ENCODE peak calls at places on chromosomes 5 and 9, in four cellular contexts. B is lung, Z is fibroblast of pulmonary artery, F is ovary. H is an unnamed sample.

GRCh38 chr9:5178126-5178805 is 7.2 kb downstream of the INSL6 start:
- DNase-seq in Z (no peak), F (no peak), B (no peak), H (no peak)

GRCh38 chr5:52725065-52725746 is 62.5 kb upstream of the ITGA1 start:
- DNase-seq in Z (peak), B (peak), F (no peak), H (no peak)

GRCh38 chr9:101586651-101587050 is 8.1 kb downstream of the PPP3R2 start:
- DNase-seq in Z (no peak), B (no peak), F (no peak), H (no peak)

GRCh38 chr5:56211298-56211865 is 21.7 kb downstream of the ANKRD55 start:
- DNase-seq in B (peak), Z (peak), F (no peak), H (no peak)

GRCh38 chr9:12753931-12754330 is 20.9 kb upstream of the LURAP1L start:
- DNase-seq in F (no peak), B (no peak), Z (no peak), H (no peak)

GRCh38 chr9:129891519-129891918 is 56.3 kb downstream of the USP20 start:
- DNase-seq in Z (no peak), F (no peak), B (no peak), H (no peak)

GRCh38 chr5:175887463-175887862 is 16.1 kb downstream of the CPLX2 start:
- DNase-seq in B (no peak), F (no peak), Z (no peak), H (no peak)

GRCh38 chr9:71001780-71002386 is 119.5 kb downstream of the TRPM3 start:
- DNase-seq in F (no peak), Z (peak), B (peak), H (no peak)

GRCh38 chr5:14458414-14458813 is 123.2 kb upstream of the OTULINL start:
- DNase-seq in Z (no peak), B (no peak), F (no peak), H (no peak)

GRCh38 chr5:62256161-62257017 is 49.6 kb upstream of the KIF2A start:
- DNase-seq in B (no peak), F (no peak), Z (peak), H (no peak)

GRCh38 chr5:80034962-80035821 is at the start of gene THBS4:
- DNase-seq in F (no peak), B (no peak), Z (no peak), H (no peak)

GRCh38 chr9:109775516-109775915 is 4.5 kb upstream of the PALM2AKAP2 start:
- DNase-seq in B (no peak), Z (peak), F (no peak), H (no peak)

GRCh38 chr5:120164989-120165388 is 299.1 kb upstream of the PRR16 start:
- DNase-seq in B (no peak), Z (no peak), F (no peak), H (no peak)
- TF ChIP-seq CTCF in B (no peak), Z (no peak), F (no peak), H (no peak)

DNA sequence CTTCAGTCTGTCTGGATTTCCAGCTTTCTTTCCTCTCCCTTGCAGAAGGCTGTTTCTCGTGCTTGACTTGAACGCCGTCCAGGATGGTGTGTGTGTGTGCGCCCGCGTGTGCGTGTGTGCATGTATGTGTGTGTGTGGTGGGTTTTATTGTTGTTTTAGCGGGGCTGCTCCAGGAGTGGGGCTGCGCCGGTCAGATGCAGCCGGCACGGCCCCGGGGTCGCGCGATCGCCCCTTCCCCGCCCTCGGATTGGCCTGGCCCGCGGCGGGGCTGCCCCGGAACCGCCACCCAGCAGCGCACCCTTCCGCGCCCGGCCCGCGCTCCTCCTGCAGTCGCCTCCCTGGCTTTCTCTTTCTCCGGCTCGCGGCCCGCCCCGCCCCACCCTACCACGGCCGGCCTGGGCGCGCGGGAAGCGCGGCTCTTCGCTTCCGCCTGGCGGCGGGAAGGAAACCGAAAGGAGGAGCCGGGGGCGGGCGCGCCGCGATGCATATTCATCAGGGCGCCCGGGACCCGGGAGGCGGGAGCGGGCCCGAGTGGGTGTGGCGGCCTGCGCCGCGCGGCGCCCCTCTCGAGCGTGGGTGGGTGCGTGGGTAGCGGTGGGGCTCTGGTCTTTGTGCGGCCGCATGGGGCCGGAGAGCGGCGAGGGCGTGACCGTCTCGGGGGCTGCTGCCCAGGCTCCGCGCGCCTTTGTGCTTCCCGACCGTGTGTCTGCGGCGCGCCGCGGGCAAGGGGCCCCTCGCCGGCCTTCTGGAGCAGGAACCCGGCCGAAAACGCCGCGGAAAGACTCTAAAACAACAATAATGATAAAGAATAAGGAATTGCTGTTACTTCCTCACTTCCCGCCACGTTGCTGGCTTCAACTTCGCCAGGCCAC is 8.5 kb upstream of the NFIB start:
- DNase-seq in B (peak), Z (peak), F (peak), H (peak)
- TF ChIP-seq CTCF in B (peak), Z (peak), F (peak), H (peak)

GRCh38 chr5:31638748-31639418 is at the start of gene PDZD2:
- DNase-seq in B (peak), Z (peak), F (peak), H (peak)
- TF ChIP-seq CTCF in B (peak), Z (peak), F (peak), H (peak)

GRCh38 chr5:100421360-100421759 is 113.8 kb upstream of the FAM174A start:
- DNase-seq in Z (no peak), B (no peak), F (no peak), H (no peak)
- TF ChIP-seq CTCF in Z (no peak), B (no peak), F (no peak), H (peak)

DNA sequence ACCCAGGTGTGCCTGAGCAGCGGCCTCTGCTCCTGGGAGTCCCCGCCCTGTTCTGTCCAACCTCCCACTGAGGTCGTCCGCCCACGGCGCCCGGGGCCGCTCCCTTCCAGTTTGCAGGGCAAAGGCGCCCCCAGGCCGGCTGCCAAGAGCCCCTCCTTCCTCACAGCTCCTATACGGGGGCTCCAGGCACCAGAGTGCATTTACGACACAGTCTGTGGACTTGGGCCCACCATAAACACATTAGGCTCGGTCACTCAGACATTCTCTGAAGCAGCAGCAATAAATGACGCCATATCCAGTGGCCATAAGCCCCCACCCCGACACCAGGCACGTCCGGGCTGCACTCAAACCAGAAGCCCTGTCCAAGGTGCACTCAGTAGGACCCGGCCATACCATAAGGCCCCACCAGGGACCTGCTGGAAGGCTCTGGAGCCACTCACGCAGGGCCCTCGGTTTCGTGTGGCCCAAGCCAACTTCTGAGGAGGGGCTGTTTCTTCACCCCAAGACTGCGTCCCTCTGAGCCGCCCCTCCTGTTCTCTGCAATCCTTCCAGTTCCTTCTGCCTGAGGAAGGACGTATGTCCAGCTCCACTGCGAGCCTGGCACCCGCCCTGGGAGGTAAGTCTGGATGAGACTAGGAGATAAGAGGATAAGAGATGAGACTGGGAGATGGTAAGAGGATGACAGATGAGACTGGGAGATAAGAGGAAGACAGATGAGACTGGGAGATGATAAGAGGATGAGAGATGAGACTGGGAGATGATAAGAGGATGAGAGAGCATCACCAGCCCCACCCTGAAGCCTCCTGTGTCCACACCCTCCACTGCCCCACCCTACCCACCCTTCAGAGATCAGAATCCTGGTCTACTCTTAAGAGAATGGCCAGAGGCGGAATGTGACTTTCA is 26.7 kb downstream of the SLC6A18 start:
- DNase-seq in B (no peak), F (no peak), Z (no peak), H (no peak)
- TF ChIP-seq CTCF in B (no peak), F (no peak), Z (no peak), H (no peak)

DNA sequence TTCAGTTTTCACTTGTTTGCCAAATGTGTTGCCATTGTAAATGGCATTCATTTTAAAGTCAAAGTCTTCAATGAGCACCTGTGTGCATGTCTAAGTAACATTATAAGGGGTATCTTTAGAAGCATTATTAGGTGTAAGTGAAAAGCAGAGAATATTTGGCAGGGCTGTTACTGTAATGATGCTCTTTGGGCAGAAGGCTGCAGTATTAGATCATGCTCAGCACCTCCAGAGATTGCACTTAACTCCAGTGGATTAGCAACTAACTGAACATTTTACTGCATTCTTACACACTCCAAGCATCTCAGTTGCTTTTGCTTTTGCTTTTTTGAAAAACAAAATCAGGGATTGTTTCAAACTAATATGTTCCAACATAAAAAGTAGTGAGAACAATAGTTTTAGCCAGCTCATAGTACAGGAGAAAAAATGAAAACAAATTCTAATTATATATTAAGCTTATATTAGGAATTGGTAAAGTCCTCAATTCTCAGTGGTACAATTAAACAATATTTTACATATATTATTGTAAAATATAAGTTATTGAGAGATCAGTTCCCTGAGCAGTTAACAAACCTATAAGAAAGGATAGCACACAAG is 1740.9 kb upstream of the CDH9 start:
- DNase-seq in B (no peak), Z (no peak), F (no peak), H (no peak)
- TF ChIP-seq CTCF in B (no peak), Z (no peak), F (no peak), H (peak)

DNA sequence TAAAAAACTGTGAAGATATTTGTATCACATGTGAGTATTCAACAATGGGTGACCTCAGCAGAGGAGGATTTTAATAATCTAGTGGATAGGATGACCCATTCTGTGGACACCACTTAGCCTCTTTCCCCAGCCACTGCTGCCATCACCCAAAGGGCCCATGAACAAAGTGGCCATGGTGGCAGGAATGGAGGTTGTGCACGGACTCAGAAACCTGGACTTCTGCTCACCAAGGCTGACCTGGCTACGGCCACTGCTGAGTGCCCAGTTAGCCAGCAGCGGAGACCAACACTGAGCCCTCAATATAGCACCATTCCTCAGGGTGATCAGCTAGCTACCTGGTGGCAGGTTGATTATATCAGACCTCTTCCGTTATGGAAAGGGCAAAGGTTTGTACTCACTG is 1410.4 kb upstream of the CDH9 start:
- DNase-seq in Z (no peak), B (no peak), F (no peak), H (no peak)
- TF ChIP-seq CTCF in Z (no peak), B (no peak), F (no peak), H (no peak)

DNA sequence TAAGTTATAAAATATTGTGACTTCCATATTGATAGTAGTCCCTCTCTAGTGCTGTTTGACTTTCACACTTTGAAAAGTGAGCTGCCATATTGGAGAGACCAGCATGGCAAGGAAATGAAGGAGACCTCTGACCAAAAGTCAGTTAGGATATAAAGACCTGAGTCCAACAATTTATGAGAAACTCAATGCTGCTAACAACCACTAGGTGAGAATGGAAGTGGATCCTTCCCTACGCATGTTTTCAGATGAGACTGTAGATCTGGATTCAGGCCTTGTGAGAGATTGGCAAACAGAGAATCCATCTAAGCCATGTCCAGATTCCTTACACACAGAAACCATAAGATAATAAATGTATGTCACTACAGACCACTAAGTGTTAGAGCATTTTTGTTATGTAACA is 81.6 kb downstream of the CTNND2 start:
- DNase-seq in F (no peak), Z (no peak), B (no peak), H (no peak)
- TF ChIP-seq CTCF in F (no peak), Z (no peak), B (no peak), H (no peak)

DNA sequence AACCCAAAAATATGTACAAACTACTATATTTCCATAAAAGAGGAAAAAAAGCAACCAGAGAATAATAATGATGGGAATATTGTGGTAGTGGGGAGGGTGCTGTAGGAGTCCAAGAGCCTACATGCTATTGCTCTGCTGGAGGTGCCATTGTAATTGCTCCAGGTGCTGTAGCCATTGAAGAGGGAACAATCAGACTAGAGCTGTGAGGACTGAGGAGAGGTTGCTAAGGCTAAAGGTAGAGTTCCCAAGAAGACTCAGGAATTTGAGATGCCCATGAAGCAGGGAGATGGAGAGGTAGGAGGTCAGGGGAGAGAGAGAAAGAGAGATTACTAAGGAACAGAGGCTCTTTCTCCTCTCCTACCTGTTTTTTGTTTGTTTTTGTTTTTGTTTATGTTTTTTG is 394.0 kb downstream of the DMRTA1 start:
- DNase-seq in B (no peak), F (no peak), Z (no peak), H (no peak)
- TF ChIP-seq CTCF in B (no peak), F (no peak), Z (no peak), H (no peak)

DNA sequence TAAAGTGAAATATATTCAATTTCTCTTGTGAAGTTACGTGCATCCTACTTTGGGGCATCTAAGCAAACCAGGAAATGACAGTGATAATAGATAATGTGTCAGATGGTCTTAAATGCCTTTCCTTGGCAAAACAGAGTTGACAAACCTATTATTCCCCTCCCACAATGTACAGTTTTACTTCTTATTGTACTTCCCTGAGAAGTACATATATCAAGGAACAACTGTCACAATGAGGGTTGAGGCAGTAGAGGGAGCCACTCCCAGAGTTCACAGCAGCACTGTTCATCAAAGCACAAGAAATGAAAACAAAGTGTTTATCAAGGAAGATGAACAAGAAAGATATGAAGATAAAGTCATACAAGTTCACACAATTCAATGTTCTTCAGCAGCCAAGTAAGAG is 41.1 kb downstream of the ELAVL2 start:
- DNase-seq in F (no peak), B (no peak), Z (no peak), H (no peak)
- TF ChIP-seq CTCF in F (no peak), B (no peak), Z (no peak), H (no peak)

H was measured in osteocyte.